ENCODE peak calls at places on chromosomes 2 and 18, in ten cellular contexts. K, W, H, E, B, Z, X, U, L and I are unnamed samples. For H3K27me3, the result is how much of the 10 kb centered on the place peaks cover.

GRCh38 chr2:169928463-169928864 is 101.2 kb downstream of the UBR3 start:
- DNase-seq in H (no peak), X (no peak), E (peak), W (no peak), U (peak), B (no peak), K (no peak), Z (no peak), L (no peak), I (no peak)

GRCh38 chr2:222423186-222423585 is 1.2 kb upstream of the SGPP2 start:
- DNase-seq in L (no peak), K (no peak), W (no peak), U (no peak), E (no peak), H (no peak), B (no peak), X (no peak), Z (no peak), I (no peak)

GRCh38 chr2:126936219-126936618 is 37.5 kb downstream of the TEX51 start:
- DNase-seq in E (peak), B (no peak), U (no peak), Z (no peak), K (no peak), H (no peak), L (no peak), W (no peak), X (no peak), I (no peak)

GRCh38 chr2:23767871-23768611 is 158.9 kb downstream of the ATAD2B start:
- DNase-seq in U (no peak), Z (no peak), B (no peak), K (no peak), L (no peak), W (no peak), E (no peak), H (no peak), X (no peak), I (no peak)

GRCh38 chr2:166081131-166081632 is 46.6 kb downstream of the SCN1A start:
- DNase-seq in E (no peak), U (no peak), B (no peak), W (no peak), H (no peak), Z (no peak), L (no peak), X (no peak), K (no peak), I (no peak)

GRCh38 chr2:215712219-215712849 is 276.5 kb upstream of the FN1 start:
- DNase-seq in B (no peak), W (no peak), Z (no peak), E (no peak), U (peak), L (no peak), X (no peak), K (no peak), H (no peak), I (no peak)

GRCh38 chr18:58354791-58355190 is 274.1 kb downstream of the ALPK2 start:
- DNase-seq in H (no peak), Z (no peak), W (no peak), L (no peak), E (no peak), U (no peak), K (no peak), X (no peak), B (no peak), I (no peak)

GRCh38 chr18:76518543-76519155 is 23.6 kb upstream of the ZNF516 start:
- DNase-seq in L (peak), H (no peak), E (no peak), U (no peak), K (no peak), Z (no peak), X (no peak), W (peak), B (peak), I (peak)

GRCh38 chr18:48649231-48649630 is 110.4 kb downstream of the CTIF start:
- DNase-seq in U (no peak), Z (no peak), B (no peak), H (no peak), E (no peak), L (no peak), W (no peak), K (no peak), X (no peak), I (no peak)

GRCh38 chr2:176652300-176653182 is 383.3 kb downstream of the MTX2 start:
- DNase-seq in E (no peak), U (peak), K (no peak), H (no peak), W (no peak), L (no peak), X (no peak), B (no peak), Z (peak), I (no peak)

GRCh38 chr2:62333961-62334360 is 138.0 kb downstream of the B3GNT2 start:
- DNase-seq in E (no peak), B (no peak), Z (peak), H (no peak), K (no peak), U (no peak), X (no peak), L (no peak), W (no peak), I (no peak)

GRCh38 chr2:239674101-239674980 is 273.5 kb upstream of the HDAC4 start:
- DNase-seq in E (peak), U (no peak), B (no peak), L (no peak), Z (no peak), W (no peak), X (peak), H (no peak), K (no peak), I (peak)

GRCh38 chr2:230416061-230416721 is at the start of gene SP100:
- DNase-seq in W (peak), K (peak), B (peak), Z (no peak), H (peak), U (peak), L (peak), X (peak), E (peak), I (peak)

GRCh38 chr18:10916865-10917264 is 232.5 kb downstream of the PIEZO2 start:
- DNase-seq in K (no peak), U (no peak), B (no peak), H (no peak), X (no peak), L (no peak), W (no peak), E (peak), Z (no peak), I (no peak)

GRCh38 chr2:78754930-78755329 is 270.6 kb upstream of the REG3G start:
- DNase-seq in W (no peak), H (no peak), E (no peak), Z (no peak), X (no peak), K (no peak), L (no peak), U (no peak), B (no peak), I (no peak)

GRCh38 chr2:218658671-218659257 is 659 bp downstream of the ZNF142 start:
- DNase-seq in Z (peak), W (no peak), H (no peak), U (peak), K (no peak), B (no peak), E (peak), X (no peak), L (no peak), I (no peak)

GRCh38 chr18:79792988-79793355 is 4.8 kb upstream of the KCNG2 start:
- DNase-seq in B (peak), H (peak), X (peak), U (no peak), Z (no peak), L (peak), K (peak), W (no peak), E (no peak), I (no peak)

GRCh38 chr2:157480182-157480961 is 36.5 kb upstream of the CYTIP start:
- DNase-seq in K (no peak), W (peak), L (peak), U (no peak), X (peak), B (peak), E (peak), H (no peak), Z (no peak), I (peak)

GRCh38 chr2:31386648-31387047 is 27.9 kb downstream of the XDH start:
- DNase-seq in E (no peak), L (no peak), H (no peak), W (no peak), B (no peak), X (no peak), U (no peak), K (no peak), Z (no peak), I (no peak)

GRCh38 chr2:190953257-190953656 is 60.7 kb downstream of the STAT1 start:
- DNase-seq in B (no peak), U (no peak), W (no peak), E (no peak), K (no peak), X (no peak), Z (no peak), L (no peak), H (no peak), I (no peak)

GRCh38 chr2:190948671-190949070 is 65.3 kb downstream of the STAT1 start:
- DNase-seq in U (no peak), L (no peak), K (no peak), H (no peak), Z (peak), W (no peak), E (peak), B (no peak), X (no peak), I (no peak)

GRCh38 chr2:190947139-190947538 is 66.5 kb downstream of the GLS start:
- DNase-seq in H (no peak), B (no peak), K (no peak), U (peak), E (no peak), X (no peak), Z (no peak), W (no peak), L (no peak), I (no peak)

GRCh38 chr2:190947711-190948251 is 66.2 kb downstream of the STAT1 start:
- DNase-seq in X (no peak), K (no peak), U (peak), W (no peak), B (no peak), H (no peak), E (no peak), L (no peak), Z (no peak), I (no peak)

DNA sequence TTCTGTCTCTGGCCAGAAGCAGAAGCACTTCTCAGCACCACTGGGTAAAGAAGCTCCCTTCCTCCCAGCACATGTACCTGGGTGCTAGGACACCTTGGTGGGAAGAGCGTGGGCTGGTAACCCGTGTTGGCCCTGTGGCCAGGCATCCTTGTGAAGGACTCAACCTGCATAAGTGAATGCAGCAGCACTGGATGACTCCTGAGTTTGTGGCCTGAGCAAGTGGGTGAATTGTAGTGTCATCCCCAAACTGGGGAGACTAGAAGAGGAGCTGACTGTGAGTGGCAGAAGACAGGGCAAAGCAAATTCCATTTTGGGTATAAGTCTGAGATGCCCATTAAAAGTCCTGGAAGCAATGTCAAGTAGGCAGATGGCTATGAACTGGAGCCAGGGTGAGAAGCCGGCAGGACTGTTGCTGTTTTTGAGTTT is 63.4 kb downstream of the STAT1 start:
- DNase-seq in Z (no peak), B (no peak), W (no peak), E (no peak), U (no peak), H (no peak), K (no peak), L (no peak), X (no peak), I (no peak)
- H3K4me3 ChIP-seq in Z (no peak), B (no peak), W (no peak), E (no peak), U (no peak), H (no peak), K (no peak), L (no peak), X (no peak), I (no peak)

DNA sequence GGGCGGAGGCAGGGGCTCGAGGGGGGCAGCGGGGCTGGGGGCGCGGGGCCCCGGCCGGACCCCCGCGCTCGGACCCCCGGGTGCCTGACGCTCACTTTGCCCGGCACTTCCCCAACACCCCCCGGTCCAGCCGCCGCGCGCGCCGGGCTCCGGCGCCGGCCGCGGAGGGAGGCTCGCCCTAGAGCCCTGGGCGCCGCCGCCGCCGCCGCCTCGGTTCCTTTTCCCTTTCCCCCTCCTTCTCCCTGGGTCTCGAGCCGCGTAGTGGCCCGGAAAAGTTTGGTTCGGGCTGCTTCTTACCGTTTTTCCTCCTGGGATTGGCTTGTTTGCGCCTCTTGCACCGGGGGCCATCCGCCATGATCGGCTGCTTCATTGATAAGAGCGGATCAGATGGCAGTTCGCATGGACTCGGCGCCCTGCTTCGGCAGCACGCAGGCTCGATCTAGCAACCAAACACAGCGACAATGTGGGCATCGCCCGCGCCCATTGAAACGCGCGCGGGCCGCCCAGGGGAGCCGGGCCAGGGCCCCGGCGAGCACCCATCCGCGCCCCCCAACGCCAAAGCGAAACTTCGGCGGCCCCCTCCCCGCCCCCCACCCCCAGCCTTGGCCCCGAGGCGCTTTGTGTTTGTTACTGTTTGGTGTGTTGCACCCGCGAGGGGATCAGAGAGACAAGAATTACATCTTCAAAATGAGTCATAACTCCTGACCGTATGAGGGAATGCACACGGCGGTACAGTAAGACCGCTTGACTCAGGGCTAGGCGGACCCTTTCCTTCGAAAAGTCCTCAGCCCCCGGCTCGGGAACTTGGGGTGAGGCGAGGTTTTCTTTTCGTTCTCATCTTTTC is 2.7 kb downstream of the ZEB2 start:
- DNase-seq in K (peak), H (peak), Z (peak), B (peak), U (no peak), E (peak), W (peak), X (peak), L (peak), I (peak)
- H3K27me3 ChIP-seq in K (under half), H (under half), Z (under half), B (under half), U (under half), E (under half), W (under half), X (under half), L (under half), I (under half)

DNA sequence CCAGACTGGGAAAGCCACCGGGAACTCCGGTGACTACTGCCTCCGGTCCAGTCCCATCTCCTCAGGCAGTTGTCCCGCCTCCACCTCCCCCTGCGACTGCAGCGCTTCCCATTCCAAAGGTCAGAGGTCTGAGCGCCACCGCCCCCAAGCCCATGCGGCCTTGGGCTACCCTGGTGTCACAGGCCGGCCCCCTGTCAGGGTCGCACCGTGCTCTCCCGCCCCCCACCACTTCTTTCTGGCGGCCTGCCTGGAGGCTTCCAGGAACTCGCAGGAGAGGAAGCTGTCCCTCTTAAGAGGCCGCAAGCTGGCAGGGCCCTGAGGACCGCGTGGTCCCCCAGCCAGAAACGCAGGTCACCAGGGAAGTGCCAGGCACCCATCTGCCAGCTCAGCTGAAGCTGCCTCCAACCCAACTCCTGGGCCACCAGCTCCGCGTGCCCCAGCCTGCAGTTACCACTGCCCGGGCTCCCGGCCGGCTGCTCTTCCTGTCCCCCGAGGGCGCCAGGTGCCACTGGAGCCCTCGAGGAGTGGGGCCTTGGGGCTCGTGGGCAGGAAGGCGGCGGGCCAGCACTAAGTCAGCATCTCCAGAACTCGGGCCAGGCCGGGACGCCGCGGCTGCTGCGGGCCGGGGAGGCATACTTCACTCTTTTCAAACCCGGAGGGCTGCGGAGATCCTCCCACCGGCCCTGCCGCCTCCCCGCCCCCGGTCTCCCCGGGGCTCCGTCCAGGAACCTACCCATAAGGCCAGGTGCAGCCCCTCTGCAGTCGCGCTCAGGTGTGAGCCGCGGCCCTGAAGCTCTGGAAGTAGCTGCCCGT is 83.3 kb upstream of the POMC start:
- DNase-seq in L (peak), H (peak), K (peak), W (peak), B (peak), X (peak), U (peak), Z (peak), E (peak), I (no peak)
- H3K4me3 ChIP-seq in L (peak), H (peak), K (peak), W (peak), B (peak), X (peak), U (peak), Z (peak), E (peak), I (peak)

DNA sequence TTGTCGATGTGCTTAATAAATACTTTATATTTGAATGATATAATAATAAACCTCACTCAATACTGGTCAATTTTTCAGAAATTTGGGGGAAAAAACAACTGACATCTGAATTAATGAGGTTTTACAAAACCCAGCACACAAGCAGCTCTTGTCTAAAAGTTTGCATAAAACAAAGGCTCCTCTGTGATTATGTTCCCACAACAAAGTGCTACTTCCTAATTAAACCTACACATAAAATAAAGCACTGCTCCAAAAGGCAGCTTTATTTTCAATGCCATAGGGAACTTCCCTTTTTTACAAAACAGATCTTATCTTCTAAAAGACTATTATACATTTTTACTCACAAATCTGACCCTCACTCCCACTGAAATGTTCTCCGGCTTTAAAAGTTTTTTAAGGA is 47.1 kb downstream of the LAMA1 start:
- DNase-seq in H (no peak), L (no peak), E (no peak), U (no peak), X (no peak), K (no peak), Z (no peak), W (no peak), B (no peak), I (no peak)
- H3K27me3 ChIP-seq in H (under half), L (under half), E (under half), U (under half), X (under half), K (under half), Z (under half), W (under half), B (under half), I (under half)